ENCODE peak calls at places on chromosomes 7 and 10, in ten cellular contexts. U is CD4-positive, CD25-positive, alpha-beta regulatory T cell; W is activated CD8-positive, alpha-beta memory T cell treated with anti-CD3 and anti-CD28 coated beads, Interleukin-2, amount 50 U/mL, for 48 hours; I is stimulated activated CD4-positive, alpha-beta T cell treated with anti-CD3 and anti-CD28 coated beads, Interleukin-2, amount 100 ng/mL, for 48 hours; G is AG09319; M is AG09309; A is cardiac fibroblast; J is anterior cingulate cortex; Y is Caki2; B is ureter. O is an unnamed sample.

GRCh38 chr7:134931487-134931886 is 54.8 kb upstream of the AGBL3 start:
- DNase-seq in U (no peak), W (no peak), I (no peak), G (no peak), M (no peak), A (peak), J (no peak), Y (no peak), B (no peak), O (no peak)

GRCh38 chr10:100528885-100529472 is 692 bp downstream of the NDUFB8 start:
- DNase-seq in U (no peak), W (no peak), I (no peak), G (no peak), M (no peak), A (no peak), J (peak), Y (no peak), B (no peak), O (no peak)

GRCh38 chr7:152872061-152872744 is 112.7 kb downstream of the ACTR3B start:
- DNase-seq in U (no peak), W (peak), I (no peak), G (no peak), M (no peak), A (no peak), J (no peak), Y (no peak), B (no peak), O (no peak)

GRCh38 chr7:105905209-105905910 is 29.0 kb upstream of the ATXN7L1 start:
- DNase-seq in U (no peak), W (no peak), I (no peak), G (no peak), M (no peak), A (no peak), J (no peak), Y (no peak), B (no peak), O (no peak)

GRCh38 chr10:7027237-7027912 is 383.5 kb downstream of the SFMBT2 start:
- DNase-seq in U (no peak), W (no peak), I (no peak), G (no peak), M (no peak), A (no peak), J (no peak), Y (no peak), B (no peak), O (no peak)

GRCh38 chr10:33265621-33266020 is 68.8 kb downstream of the NRP1 start:
- DNase-seq in U (no peak), W (peak), I (peak), G (no peak), M (no peak), A (no peak), J (no peak), Y (no peak), B (no peak), O (no peak)

GRCh38 chr10:37703074-37703473 is 154.3 kb downstream of the ZNF248 start:
- DNase-seq in U (no peak), W (no peak), I (no peak), G (no peak), M (no peak), A (no peak), J (no peak), Y (no peak), B (no peak), O (no peak)

GRCh38 chr7:24764972-24765744 is 7.9 kb upstream of the GSDME start:
- DNase-seq in U (no peak), W (no peak), I (no peak), G (no peak), M (no peak), A (peak), J (no peak), Y (no peak), B (no peak), O (no peak)

GRCh38 chr10:57964371-57964770 is 303.3 kb downstream of the IPMK start:
- DNase-seq in U (no peak), W (no peak), I (no peak), G (peak), M (peak), A (peak), J (peak), Y (peak), B (no peak), O (no peak)

GRCh38 chr10:114767589-114768393 is 53.8 kb upstream of the FHIP2A start:
- DNase-seq in U (no peak), W (no peak), I (no peak), G (no peak), M (no peak), A (no peak), J (no peak), Y (peak), B (no peak), O (no peak)

GRCh38 chr7:107918948-107919347 is 28.0 kb downstream of the DLD start:
- DNase-seq in U (no peak), W (no peak), I (no peak), G (no peak), M (no peak), A (no peak), J (no peak), Y (no peak), B (no peak), O (no peak)

GRCh38 chr7:1508277-1508758 is 4.1 kb upstream of the INTS1 start:
- DNase-seq in U (no peak), W (no peak), I (no peak), G (no peak), M (no peak), A (no peak), J (no peak), Y (no peak), B (no peak), O (no peak)

GRCh38 chr7:159036916-159037605 is 107.6 kb downstream of the VIPR2 start:
- DNase-seq in U (no peak), W (peak), I (no peak), G (no peak), M (no peak), A (no peak), J (no peak), Y (no peak), B (peak), O (no peak)

GRCh38 chr10:5547684-5547933 is 22.8 kb downstream of the CALML3 start:
- DNase-seq in U (no peak), W (no peak), I (no peak), G (no peak), M (no peak), A (no peak), J (no peak), Y (no peak), B (no peak), O (no peak)

GRCh38 chr10:58372630-58373445 is 12.4 kb upstream of the TFAM start:
- DNase-seq in U (no peak), W (no peak), I (no peak), G (no peak), M (no peak), A (no peak), J (no peak), Y (no peak), B (no peak), O (no peak)

GRCh38 chr10:43026039-43026973 is 50.6 kb upstream of the RET start:
- DNase-seq in U (no peak), W (no peak), I (no peak), G (no peak), M (no peak), A (no peak), J (no peak), Y (no peak), B (no peak), O (no peak)

GRCh38 chr7:69643708-69644445 is 45.6 kb downstream of the AUTS2 start:
- DNase-seq in U (no peak), W (no peak), I (no peak), G (no peak), M (no peak), A (peak), J (no peak), Y (no peak), B (no peak), O (no peak)

GRCh38 chr10:87658383-87658795 is 1.3 kb upstream of the PAPSS2 start:
- DNase-seq in U (no peak), W (no peak), I (no peak), G (no peak), M (no peak), A (no peak), J (no peak), Y (peak), B (no peak), O (no peak)

GRCh38 chr10:79593377-79593776 is 17.4 kb upstream of the SFTPA1 start:
- DNase-seq in U (no peak), W (no peak), I (no peak), G (no peak), M (no peak), A (no peak), J (no peak), Y (no peak), B (no peak), O (no peak)